ENCODE peak calls at places on chromosomes 5 and 9, in five cellular contexts. D, V, J, A and S are unnamed samples.

GRCh38 chr5:83294246-83294645 is 177.3 kb upstream of the VCAN start:
- DNase-seq in D (no peak), V (no peak), J (no peak), A (peak; percentile 19), S (peak; percentile 54)

GRCh38 chr5:42948961-42949347 is 91.2 kb downstream of the ANXA2R start:
- DNase-seq in D (no peak), V (no peak), J (no peak), A (no peak), S (no peak)

GRCh38 chr5:175542232-175542965 is 64.0 kb downstream of the SFXN1 start:
- DNase-seq in D (no peak), V (no peak), J (no peak), A (no peak), S (no peak)

GRCh38 chr5:39714036-39714698 is 289.4 kb upstream of the DAB2 start:
- DNase-seq in D (no peak), V (peak; percentile 39), J (peak; percentile 7), A (peak; percentile 90), S (peak; percentile 84)

GRCh38 chr5:138527170-138527569 is 15.9 kb downstream of the ETF1 start:
- DNase-seq in D (no peak), V (no peak), J (no peak), A (no peak), S (no peak)

GRCh38 chr9:1939926-1940368 is 75.2 kb upstream of the SMARCA2 start:
- DNase-seq in D (no peak), V (peak; percentile 48), J (no peak), A (peak; percentile 14), S (peak; percentile 8)

GRCh38 chr5:136028782-136029742 is at the start of gene TGFBI:
- DNase-seq in D (peak; percentile 87), V (no peak), J (peak; percentile 78), A (peak; percentile 71), S (peak; percentile 50)

GRCh38 chr5:113487779-113488644 is at the start of gene MCC:
- DNase-seq in D (peak; percentile 78), V (no peak), J (peak; percentile 74), A (peak; percentile 87), S (peak; percentile 86)

GRCh38 chr5:59893436-59894227 is at the start of gene PDE4D:
- DNase-seq in D (peak; percentile 77), V (no peak), J (peak; percentile 44), A (peak; percentile 45), S (peak; percentile 47)

GRCh38 chr5:14204785-14205321 is 61.7 kb downstream of the TRIO start:
- DNase-seq in D (peak; percentile 82), V (peak; percentile 47), J (peak; percentile 51), A (peak; percentile 94), S (peak; percentile 88)

GRCh38 chr5:2863675-2864433 is 112.4 kb upstream of the IRX2 start:
- DNase-seq in D (no peak), V (no peak), J (no peak), A (no peak), S (no peak)

GRCh38 chr5:105696440-105696839 is 1974.3 kb downstream of the EFNA5 start:
- DNase-seq in D (no peak), V (no peak), J (no peak), A (peak; percentile 31), S (no peak)
- TF ChIP-seq CTCF in D (no peak), V (no peak), J (no peak), A (no peak), S (no peak)

DNA sequence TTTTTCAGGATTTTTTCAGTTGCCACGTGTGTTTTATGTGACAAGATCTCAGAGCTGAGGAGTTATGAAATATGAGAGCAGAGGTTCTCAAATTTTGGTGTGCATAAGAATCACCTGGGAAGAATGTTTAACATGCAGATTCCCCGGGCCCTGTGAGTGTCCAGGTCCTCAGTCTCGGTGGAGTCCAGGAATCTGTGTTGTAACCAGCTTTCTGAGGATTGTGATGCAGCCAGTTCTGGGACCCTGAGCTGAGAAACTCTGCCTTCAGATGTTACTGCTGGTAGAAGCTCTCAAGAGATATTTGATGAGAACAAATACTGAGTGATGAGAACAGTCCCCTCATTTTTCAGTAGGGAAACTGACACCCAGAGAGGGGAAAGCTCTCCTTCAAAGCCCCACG is 102.8 kb upstream of the SAP30L start:
- DNase-seq in D (no peak), V (no peak), J (no peak), A (no peak), S (no peak)
- H3K4me3 ChIP-seq in D (no peak overlapping the region), V (no peak overlapping the region), J (no peak overlapping the region), A (no peak overlapping the region), S (no peak overlapping the region)

GRCh38 chr9:107334103-107334776 is 51.2 kb downstream of the RAD23B start:
- DNase-seq in D (no peak), V (no peak), J (no peak), A (no peak), S (no peak)

GRCh38 chr9:107335331-107335730 is 52.3 kb downstream of the RAD23B start:
- DNase-seq in D (no peak), V (no peak), J (no peak), A (no peak), S (no peak)

GRCh38 chr9:107332883-107333282 is 49.8 kb downstream of the RAD23B start:
- DNase-seq in D (no peak), V (no peak), J (no peak), A (no peak), S (no peak)

GRCh38 chr9:107330420-107330819 is 47.3 kb downstream of the RAD23B start:
- DNase-seq in D (no peak), V (no peak), J (no peak), A (no peak), S (no peak)

DNA sequence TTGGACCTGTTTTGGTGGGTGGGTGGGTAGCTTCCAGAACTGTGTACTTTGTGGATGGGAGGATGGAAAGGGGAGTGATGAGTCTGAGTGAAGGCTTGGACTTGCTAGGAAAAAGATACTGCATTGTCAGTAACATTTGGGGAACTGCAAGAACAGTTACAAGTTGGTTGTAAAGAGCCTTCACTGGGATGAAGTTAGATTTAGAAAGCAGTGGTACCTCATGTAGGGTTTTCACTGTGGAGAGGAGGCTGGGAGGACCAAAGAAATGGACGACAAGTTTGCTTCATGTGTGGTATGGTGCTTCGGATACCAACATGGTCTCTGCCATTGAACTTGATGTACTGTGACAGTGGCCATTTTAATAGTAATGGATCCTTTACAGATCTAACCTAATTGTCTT is 50.3 kb downstream of the RAD23B start:
- DNase-seq in D (no peak), V (no peak), J (no peak), A (no peak), S (no peak)
- TF ChIP-seq CTCF in D (no peak), V (no peak), J (no peak), A (no peak), S (no peak)

GRCh38 chr5:7878381-7878873 is 9.5 kb downstream of the MTRR start:
- DNase-seq in D (no peak), V (no peak), J (no peak), A (peak; percentile 66), S (peak; percentile 73)

GRCh38 chr5:7874639-7875038 is 5.7 kb downstream of the MTRR start:
- DNase-seq in D (no peak), V (no peak), J (no peak), A (no peak), S (no peak)

GRCh38 chr5:7876867-7877266 is 7.9 kb downstream of the MTRR start:
- DNase-seq in D (no peak), V (no peak), J (no peak), A (peak; percentile 70), S (peak; percentile 31)

GRCh38 chr5:7875151-7875550 is 6.2 kb downstream of the MTRR start:
- DNase-seq in D (no peak), V (no peak), J (no peak), A (no peak), S (no peak)

GRCh38 chr5:7877851-7878250 is 8.9 kb downstream of the MTRR start:
- DNase-seq in D (no peak), V (no peak), J (no peak), A (peak; percentile 46), S (no peak)
- H3K4me3 ChIP-seq in D (no peak overlapping the region), V (no peak overlapping the region), J (no peak overlapping the region), A (no peak overlapping the region), S (no peak overlapping the region)